ENCODE peak calls at places on chromosome 7, in ten cellular contexts. K, Z, V, W, F, A, B, U, M and S are unnamed samples.

GRCh38 chr7:92158660-92159575 is 20.0 kb downstream of the LRRD1 start:
- DNase-seq in A (no peak), V (no peak), U (no peak), K (peak), W (no peak), M (no peak), Z (no peak), F (no peak), B (peak), S (no peak)

GRCh38 chr7:13981070-13981469 is 8.4 kb downstream of the ETV1 start:
- DNase-seq in V (peak), W (peak), M (no peak), B (peak), U (peak), Z (no peak), F (peak), K (peak), A (peak), S (no peak)

GRCh38 chr7:133742709-133743538 is 384.2 kb upstream of the LRGUK start:
- DNase-seq in K (peak), M (no peak), B (peak), F (peak), U (peak), Z (no peak), V (no peak), A (peak), W (peak), S (no peak)

GRCh38 chr7:108299251-108300014 is 156.8 kb downstream of the NRCAM start:
- DNase-seq in A (peak), U (no peak), V (no peak), K (peak), B (peak), F (no peak), W (no peak), Z (no peak), M (no peak), S (no peak)

GRCh38 chr7:140542226-140542625 is 62.9 kb upstream of the MKRN1 start:
- DNase-seq in U (peak), B (peak), K (peak), F (no peak), M (no peak), A (peak), Z (peak), W (no peak), V (peak), S (no peak)

GRCh38 chr7:87058739-87059524 is 522 bp downstream of the ELAPOR2 start:
- DNase-seq in V (no peak), U (peak), M (peak), Z (peak), A (no peak), W (peak), B (no peak), F (no peak), K (no peak), S (no peak)

GRCh38 chr7:98329974-98330373 is 48.5 kb downstream of the BRI3 start:
- DNase-seq in V (no peak), B (peak), K (peak), M (no peak), F (no peak), Z (no peak), W (no peak), U (no peak), A (no peak), S (no peak)

GRCh38 chr7:128076831-128077271 is 45.6 kb upstream of the LRRC4 start:
- DNase-seq in U (no peak), K (no peak), M (no peak), F (no peak), Z (peak), V (peak), A (no peak), W (peak), B (no peak), S (no peak)

GRCh38 chr7:151836191-151836926 is 40.6 kb downstream of the PRKAG2 start:
- DNase-seq in B (no peak), F (no peak), K (no peak), V (no peak), M (no peak), U (no peak), A (no peak), W (no peak), Z (no peak), S (no peak)

GRCh38 chr7:91054374-91054773 is 209.9 kb upstream of the FZD1 start:
- DNase-seq in A (no peak), K (no peak), U (no peak), V (no peak), Z (no peak), W (no peak), B (no peak), F (no peak), M (no peak), S (no peak)

GRCh38 chr7:24877790-24878311 is 102.1 kb downstream of the OSBPL3 start:
- DNase-seq in A (no peak), W (no peak), U (no peak), K (no peak), M (no peak), V (no peak), F (no peak), Z (no peak), B (peak), S (no peak)

GRCh38 chr7:141754939-141755338 is 9.0 kb upstream of the TAS2R3 start:
- DNase-seq in M (no peak), Z (no peak), B (peak), V (no peak), K (no peak), A (peak), W (peak), F (no peak), U (peak), S (no peak)

GRCh38 chr7:30309302-30309701 is 24.9 kb downstream of the ZNRF2 start:
- DNase-seq in W (no peak), A (no peak), B (no peak), M (no peak), Z (no peak), U (no peak), K (no peak), V (no peak), F (no peak), S (no peak)

GRCh38 chr7:110918949-110919548 is 171.9 kb upstream of the LRRN3 start:
- DNase-seq in F (no peak), M (no peak), A (no peak), B (no peak), U (no peak), K (no peak), Z (no peak), V (no peak), W (no peak), S (no peak)

GRCh38 chr7:29434405-29434804 is 129.2 kb upstream of the PRR15 start:
- DNase-seq in V (no peak), Z (no peak), U (no peak), F (no peak), W (no peak), A (no peak), B (no peak), M (no peak), K (no peak), S (no peak)

GRCh38 chr7:52682993-52683392 is 352.4 kb upstream of the POM121L12 start:
- DNase-seq in W (no peak), B (no peak), A (no peak), F (no peak), V (no peak), Z (no peak), K (no peak), U (no peak), M (no peak), S (no peak)

GRCh38 chr7:155369766-155370165 is 72.1 kb downstream of the INSIG1 start:
- DNase-seq in F (no peak), W (no peak), V (no peak), Z (no peak), M (no peak), A (no peak), U (no peak), K (no peak), B (no peak), S (no peak)

GRCh38 chr7:147811923-147812322 is 778.6 kb upstream of the C7orf33 start:
- DNase-seq in U (no peak), K (no peak), F (no peak), W (no peak), A (no peak), Z (no peak), B (no peak), M (no peak), V (no peak), S (no peak)

GRCh38 chr7:151506901-151507382 is 12.8 kb downstream of the RHEB start:
- DNase-seq in M (no peak), V (no peak), U (no peak), W (no peak), Z (no peak), F (no peak), K (no peak), A (peak), B (no peak), S (no peak)

GRCh38 chr7:123343611-123344010 is 143.8 kb upstream of the SLC13A1 start:
- DNase-seq in V (no peak), W (no peak), F (no peak), Z (no peak), B (peak), M (no peak), A (no peak), U (no peak), K (no peak), S (no peak)

GRCh38 chr7:79781716-79782115 is 328.2 kb upstream of the MAGI2 start:
- DNase-seq in V (no peak), B (peak), W (no peak), Z (no peak), M (no peak), A (no peak), U (no peak), K (peak), F (no peak), S (no peak)

GRCh38 chr7:129257168-129257567 is 32.3 kb downstream of the AHCYL2 start:
- DNase-seq in U (no peak), V (no peak), A (no peak), K (no peak), M (no peak), W (peak), B (no peak), Z (no peak), F (no peak), S (no peak)

GRCh38 chr7:74355091-74355490 is 65.9 kb downstream of the CLIP2 start:
- DNase-seq in U (no peak), K (peak), A (peak), F (peak), Z (no peak), V (peak), M (no peak), W (peak), B (peak), S (no peak)

GRCh38 chr7:5094641-5095040 is 49.0 kb downstream of the RBAK start:
- DNase-seq in M (no peak), F (no peak), Z (no peak), A (no peak), W (no peak), B (peak), K (no peak), V (no peak), U (no peak), S (no peak)

GRCh38 chr7:139679731-139680594 is 97.8 kb downstream of the HIPK2 start:
- DNase-seq in V (no peak), A (peak), B (peak), W (no peak), U (no peak), F (no peak), K (peak), Z (no peak), M (no peak), S (no peak)

GRCh38 chr7:88169717-88170320 is 50.0 kb downstream of the SRI start:
- DNase-seq in K (no peak), W (peak), F (peak), M (no peak), V (no peak), Z (no peak), A (peak), U (no peak), B (peak), S (no peak)

GRCh38 chr7:144414815-144415214 is 11.3 kb upstream of the NOBOX start:
- DNase-seq in K (no peak), U (no peak), F (no peak), A (no peak), M (no peak), W (no peak), V (no peak), Z (no peak), B (peak), S (no peak)

GRCh38 chr7:78427209-78427608 is 628.6 kb downstream of the PHTF2 start:
- DNase-seq in Z (no peak), K (no peak), V (no peak), U (no peak), A (no peak), M (no peak), F (no peak), W (no peak), B (no peak), S (no peak)

GRCh38 chr7:89607797-89608196 is 546.5 kb upstream of the STEAP1 start:
- DNase-seq in B (no peak), W (no peak), Z (no peak), A (no peak), U (no peak), K (no peak), F (no peak), M (no peak), V (no peak), S (no peak)

GRCh38 chr7:138755331-138755747 is 42.5 kb upstream of the TMEM213 start:
- DNase-seq in U (peak), V (no peak), A (no peak), K (no peak), M (no peak), B (no peak), Z (no peak), F (no peak), W (no peak), S (no peak)

GRCh38 chr7:98621573-98622482 is 4.7 kb downstream of the NPTX2 start:
- DNase-seq in Z (no peak), W (no peak), K (no peak), A (no peak), V (no peak), B (no peak), U (peak), M (no peak), F (no peak), S (no peak)

GRCh38 chr7:20408467-20408826 is 77.7 kb downstream of the ITGB8 start:
- DNase-seq in Z (no peak), A (no peak), B (peak), V (no peak), F (no peak), U (no peak), W (peak), K (no peak), M (no peak), S (no peak)

GRCh38 chr7:30703756-30704155 is 21.5 kb upstream of the CRHR2 start:
- DNase-seq in Z (no peak), A (no peak), K (no peak), V (no peak), M (no peak), F (no peak), U (no peak), B (peak), W (no peak), S (no peak)

GRCh38 chr7:127943541-127944521 is 87.4 kb downstream of the LRRC4 start:
- DNase-seq in A (no peak), F (no peak), K (peak), V (no peak), M (peak), B (peak), Z (no peak), W (no peak), U (no peak), S (peak)

GRCh38 chr7:77415822-77416620 is at the start of gene GSAP:
- DNase-seq in M (peak), K (no peak), A (peak), V (peak), F (no peak), Z (peak), B (peak), U (peak), W (peak), S (peak)

DNA sequence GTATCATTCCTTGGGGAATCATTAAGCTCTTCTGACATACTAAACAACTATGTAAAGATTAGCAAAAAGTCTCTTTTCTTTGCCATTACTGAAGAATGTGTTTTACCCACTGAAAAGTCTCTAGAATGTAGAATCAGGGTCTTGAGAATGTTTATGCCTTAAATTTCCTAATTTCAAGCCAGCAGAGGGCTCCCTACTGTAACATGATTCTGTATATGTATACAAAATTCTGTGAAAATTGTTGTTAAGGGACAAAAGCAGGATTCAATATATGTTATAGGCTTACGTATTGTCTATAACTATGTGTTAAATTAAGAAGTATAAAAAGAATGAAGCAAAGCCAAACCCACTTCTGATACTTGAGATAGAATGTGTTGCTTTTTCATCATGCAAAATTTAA is 296.9 kb upstream of the DGKB start:
- DNase-seq in Z (no peak), B (peak), V (no peak), K (peak), F (no peak), M (no peak), W (peak), U (no peak), A (peak), S (no peak)
- TF ChIP-seq CTCF in Z (peak), B (peak), V (no peak), K (peak), F (peak), M (peak), W (peak), U (peak), A (peak), S (peak)

GRCh38 chr7:1045038-1045726 is 836 bp downstream of the GPR146 start:
- DNase-seq in F (no peak), K (no peak), U (no peak), Z (no peak), M (no peak), W (no peak), A (no peak), B (no peak), V (no peak), S (no peak)
- TF ChIP-seq CTCF in F (no peak), K (no peak), U (no peak), Z (no peak), M (no peak), W (no peak), A (no peak), B (no peak), V (no peak), S (no peak)

DNA sequence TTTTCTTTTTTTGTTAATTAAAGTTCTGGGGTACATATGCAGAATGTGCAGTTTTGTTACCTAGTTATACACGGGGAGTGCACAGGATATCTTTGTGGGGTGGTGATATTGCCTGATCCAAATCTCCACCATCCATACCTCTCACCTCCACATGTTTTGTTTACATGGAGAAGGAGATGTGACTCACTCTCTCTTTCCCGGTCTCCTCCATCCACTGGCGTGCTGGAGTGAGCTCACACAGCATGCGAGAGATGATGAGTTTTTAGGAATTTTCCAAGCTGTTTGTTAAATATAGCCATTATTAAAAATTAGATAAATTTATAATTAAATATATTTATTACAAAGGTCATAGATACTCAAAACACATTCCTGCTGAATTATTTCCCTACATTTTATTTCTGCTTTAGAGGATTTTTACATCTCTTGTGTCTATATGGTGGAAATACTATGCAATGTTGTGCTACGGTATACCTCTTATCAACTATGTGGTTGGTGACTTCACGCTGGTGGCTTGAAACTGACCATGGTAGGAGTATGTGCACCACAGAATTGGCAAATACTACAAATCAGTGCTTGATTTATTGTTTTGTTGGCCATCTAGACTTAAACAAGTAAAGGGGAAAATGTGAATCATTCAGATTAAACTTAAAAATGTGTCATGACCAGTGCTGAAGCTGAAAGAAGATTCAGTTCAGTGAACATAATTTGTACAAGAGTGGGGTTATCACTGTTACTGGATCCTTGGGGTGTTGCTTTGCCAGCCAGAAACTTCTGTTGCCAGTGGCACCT is 107.9 kb upstream of the FAM180A start:
- DNase-seq in K (peak), V (no peak), Z (no peak), B (peak), A (no peak), W (no peak), M (no peak), U (no peak), F (no peak), S (no peak)
- TF ChIP-seq CTCF in K (no peak), V (no peak), Z (no peak), B (no peak), A (no peak), W (no peak), M (no peak), U (no peak), F (no peak), S (no peak)

GRCh38 chr7:12685550-12685949 is 1.9 kb upstream of the ARL4A start:
- DNase-seq in U (peak), K (peak), V (peak), Z (peak), M (peak), B (peak), F (no peak), W (peak), A (peak), S (no peak)
- TF ChIP-seq CTCF in U (peak), K (peak), V (peak), Z (peak), M (peak), B (peak), F (peak), W (peak), A (peak), S (peak)

GRCh38 chr7:150417863-150418262 is 32.6 kb upstream of the GIMAP8 start:
- DNase-seq in A (no peak), K (no peak), U (no peak), F (no peak), V (peak), W (no peak), Z (no peak), B (no peak), M (no peak), S (no peak)
- TF ChIP-seq CTCF in A (peak), K (peak), U (peak), F (no peak), V (no peak), W (peak), Z (no peak), B (peak), M (no peak), S (no peak)

GRCh38 chr7:36638140-36638539 is 86.2 kb downstream of the AOAH start:
- DNase-seq in U (peak), W (peak), B (no peak), A (no peak), M (no peak), K (no peak), F (no peak), V (no peak), Z (no peak), S (no peak)
- TF ChIP-seq CTCF in U (peak), W (no peak), B (no peak), A (no peak), M (no peak), K (no peak), F (no peak), V (no peak), Z (no peak), S (no peak)

DNA sequence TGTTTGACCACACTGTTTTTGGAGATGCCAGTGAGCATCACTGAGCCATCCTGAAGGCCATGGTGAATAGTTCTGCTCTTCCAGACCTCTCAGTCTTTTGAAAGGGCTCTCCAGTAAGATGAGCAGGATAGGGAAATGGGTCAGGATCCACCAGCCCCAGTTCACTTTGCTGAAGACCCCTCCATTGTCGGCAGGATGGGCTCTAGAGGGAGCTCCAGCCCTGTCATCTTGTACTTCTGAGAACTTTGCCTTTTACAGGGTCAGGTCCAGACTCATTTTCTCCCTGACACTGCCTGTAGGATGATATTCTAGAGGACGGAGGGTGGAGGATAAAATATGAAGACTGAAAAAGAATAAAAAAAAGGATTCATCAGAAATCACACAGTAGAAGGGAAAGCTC is 13.1 kb downstream of the LHFPL3 start:
- DNase-seq in U (peak), W (peak), K (no peak), A (peak), M (no peak), F (no peak), B (no peak), V (no peak), Z (no peak), S (no peak)
- TF ChIP-seq CTCF in U (peak), W (peak), K (peak), A (no peak), M (no peak), F (peak), B (no peak), V (no peak), Z (no peak), S (peak)

GRCh38 chr7:114825423-114825951 is 96.4 kb upstream of the MDFIC start:
- DNase-seq in W (no peak), B (no peak), V (no peak), F (no peak), A (peak), Z (no peak), K (no peak), M (no peak), U (peak), S (no peak)
- TF ChIP-seq CTCF in W (no peak), B (no peak), V (no peak), F (peak), A (no peak), Z (no peak), K (no peak), M (no peak), U (peak), S (no peak)